ENCODE peak calls at places on chromosome X, in seven cellular contexts. U is K562, V is ovary, Y is A549, B is sigmoid colon, H is HepG2, I is H1. X is an unnamed sample.

GRCh38 chrX:108020631-108021030 is 24.2 kb upstream of the VSIG1 start:
- DNase-seq in U (peak), V (no peak), Y (no peak), B (no peak), H (no peak), I (no peak), X (no peak)

GRCh38 chrX:38220024-38220935 is at the start of gene SRPX:
- DNase-seq in U (peak), V (no peak), Y (peak), B (peak), H (no peak), I (no peak), X (peak)

GRCh38 chrX:40933132-40934078 is 151.8 kb upstream of the USP9X start:
- DNase-seq in U (peak), V (no peak), Y (no peak), B (no peak), H (no peak), I (no peak), X (no peak)

GRCh38 chrX:45596190-45596808 is 395.6 kb upstream of the DIPK2B start:
- DNase-seq in U (no peak), V (no peak), Y (no peak), B (no peak), H (no peak), I (no peak), X (no peak)

GRCh38 chrX:47215291-47215900 is 3.1 kb upstream of the CDK16 start:
- DNase-seq in U (no peak), V (no peak), Y (no peak), B (no peak), H (no peak), I (no peak), X (no peak)

GRCh38 chrX:25648790-25649189 is 489.4 kb upstream of the MAGEB18 start:
- DNase-seq in U (no peak), V (no peak), Y (no peak), B (no peak), H (no peak), I (no peak), X (no peak)

GRCh38 chrX:70043685-70044084 is 6.1 kb downstream of the AWAT2 start:
- DNase-seq in U (no peak), V (no peak), Y (no peak), B (peak), H (no peak), I (no peak), X (no peak)

GRCh38 chrX:115350696-115351408 is 61.3 kb downstream of the LUZP4 start:
- DNase-seq in U (no peak), V (no peak), Y (no peak), B (no peak), H (no peak), I (no peak), X (no peak)

GRCh38 chrX:24498181-24498580 is 33.1 kb downstream of the PDK3 start:
- DNase-seq in U (no peak), V (no peak), Y (peak), B (peak), H (peak), I (no peak), X (no peak)

GRCh38 chrX:68999351-68999750 is 165.9 kb downstream of the PJA1 start:
- DNase-seq in U (no peak), V (no peak), Y (no peak), B (no peak), H (no peak), I (no peak), X (no peak)

GRCh38 chrX:35076061-35076460 is 133.5 kb downstream of the FAM47B start:
- DNase-seq in U (no peak), V (no peak), Y (no peak), B (no peak), H (no peak), I (no peak), X (no peak)

GRCh38 chrX:118565853-118566252 is 70.2 kb downstream of the DOCK11 start:
- DNase-seq in U (no peak), V (no peak), Y (no peak), B (no peak), H (no peak), I (no peak), X (no peak)

GRCh38 chrX:154380153-154380552 is 1.1 kb downstream of the EMD start:
- DNase-seq in U (no peak), V (no peak), Y (no peak), B (peak), H (no peak), I (no peak), X (no peak)

GRCh38 chrX:101416691-101417090 is 8.7 kb downstream of the HNRNPH2 start:
- DNase-seq in U (no peak), V (no peak), Y (no peak), B (no peak), H (no peak), I (no peak), X (no peak)

GRCh38 chrX:100663651-100664050 is 19.7 kb downstream of the SRPX2 start:
- DNase-seq in U (no peak), V (no peak), Y (no peak), B (no peak), H (no peak), I (no peak), X (no peak)

GRCh38 chrX:119121341-119121740 is 6.3 kb downstream of the KIAA1210 start:
- DNase-seq in U (no peak), V (no peak), Y (no peak), B (no peak), H (no peak), I (no peak), X (no peak)

GRCh38 chrX:145817299-145817665 is 347 bp upstream of the SLITRK2 start:
- DNase-seq in U (no peak), V (no peak), Y (no peak), B (no peak), H (no peak), I (no peak), X (no peak)

GRCh38 chrX:15686818-15687685 is 22.4 kb upstream of the CLTRN start:
- DNase-seq in U (peak), V (no peak), Y (peak), B (no peak), H (peak), I (no peak), X (peak)

GRCh38 chrX:49102221-49102620 is 21.3 kb downstream of the GPKOW start:
- DNase-seq in U (no peak), V (no peak), Y (no peak), B (no peak), H (peak), I (no peak), X (no peak)

GRCh38 chrX:150269613-150270254 is 93.4 kb upstream of the MAMLD1 start:
- DNase-seq in U (no peak), V (no peak), Y (peak), B (no peak), H (peak), I (no peak), X (peak)

GRCh38 chrX:115047181-115047580 is 29.8 kb upstream of the IL13RA2 start:
- DNase-seq in U (no peak), V (no peak), Y (no peak), B (no peak), H (no peak), I (no peak), X (no peak)

GRCh38 chrX:106976416-106976815 is 23.6 kb downstream of the MORC4 start:
- DNase-seq in U (no peak), V (no peak), Y (no peak), B (no peak), H (no peak), I (no peak), X (no peak)

GRCh38 chrX:118502121-118502794 is 6.6 kb downstream of the DOCK11 start:
- DNase-seq in U (no peak), V (no peak), Y (no peak), B (no peak), H (no peak), I (no peak), X (no peak)

GRCh38 chrX:80246273-80246672 is 174.0 kb upstream of the TENT5D start:
- DNase-seq in U (no peak), V (no peak), Y (no peak), B (no peak), H (no peak), I (no peak), X (no peak)

GRCh38 chrX:139890991-139891700 is 41.7 kb downstream of the ATP11C start:
- DNase-seq in U (peak), V (no peak), Y (no peak), B (no peak), H (no peak), I (no peak), X (no peak)

GRCh38 chrX:93422693-93423092 is 250.7 kb downstream of the NAP1L3 start:
- DNase-seq in U (peak), V (no peak), Y (no peak), B (no peak), H (peak), I (peak), X (no peak)

GRCh38 chrX:154990496-154990895 is 32.0 kb downstream of the F8 start:
- DNase-seq in U (no peak), V (no peak), Y (no peak), B (no peak), H (no peak), I (no peak), X (no peak)

GRCh38 chrX:51336584-51336983 is 4.0 kb downstream of the NUDT10 start:
- DNase-seq in U (peak), V (peak), Y (peak), B (no peak), H (peak), I (no peak), X (no peak)

GRCh38 chrX:46444011-46444410 is 101.2 kb downstream of the ZNF674 start:
- DNase-seq in U (no peak), V (no peak), Y (no peak), B (no peak), H (peak), I (no peak), X (no peak)

GRCh38 chrX:70636218-70636617 is 191.6 kb downstream of the DLG3 start:
- DNase-seq in U (no peak), V (no peak), Y (no peak), B (no peak), H (no peak), I (no peak), X (no peak)

GRCh38 chrX:75076429-75076828 is 79.7 kb downstream of the ABCB7 start:
- DNase-seq in U (no peak), V (no peak), Y (no peak), B (no peak), H (no peak), I (no peak), X (no peak)

GRCh38 chrX:5142644-5143043 is 1086.0 kb downstream of the NLGN4X start:
- DNase-seq in U (no peak), V (no peak), Y (no peak), B (no peak), H (no peak), I (no peak), X (no peak)

GRCh38 chrX:85859426-85859825 is 187.9 kb downstream of the CHM start:
- DNase-seq in U (no peak), V (no peak), Y (no peak), B (no peak), H (no peak), I (no peak), X (no peak)

GRCh38 chrX:100673397-100673953 is 29.5 kb downstream of the SRPX2 start:
- DNase-seq in U (no peak), V (no peak), Y (no peak), B (no peak), H (no peak), I (no peak), X (no peak)

GRCh38 chrX:66731398-66731797 is 92.5 kb upstream of the EDA2R start:
- DNase-seq in U (peak), V (no peak), Y (peak), B (no peak), H (peak), I (no peak), X (no peak)

GRCh38 chrX:11151799-11152591 is 40.9 kb downstream of the HCCS start:
- DNase-seq in U (no peak), V (no peak), Y (no peak), B (no peak), H (no peak), I (no peak), X (no peak)

GRCh38 chrX:86133761-86134160 is 14.5 kb upstream of the DACH2 start:
- DNase-seq in U (no peak), V (no peak), Y (no peak), B (no peak), H (no peak), I (no peak), X (no peak)

GRCh38 chrX:96182366-96182765 is 502.3 kb upstream of the DIAPH2 start:
- DNase-seq in U (no peak), V (no peak), Y (no peak), B (no peak), H (peak), I (no peak), X (no peak)

GRCh38 chrX:119728487-119728886 is 29.9 kb upstream of the SOWAHD start:
- DNase-seq in U (no peak), V (no peak), Y (peak), B (no peak), H (peak), I (peak), X (no peak)

GRCh38 chrX:53262189-53262917 is 19.0 kb downstream of the IQSEC2 start:
- DNase-seq in U (no peak), V (no peak), Y (no peak), B (peak), H (no peak), I (no peak), X (no peak)
- TF ChIP-seq EP300 in U (no peak), V (no peak), Y (no peak), B (no peak), H (no peak), I (no peak), X (no peak)

GRCh38 chrX:13396887-13397286 is 77.0 kb upstream of the ATXN3L start:
- DNase-seq in U (no peak), V (no peak), Y (no peak), B (no peak), H (no peak), I (no peak), X (no peak)
- TF ChIP-seq POLR2A in U (no peak), V (no peak), Y (no peak), B (no peak), H (no peak), I (no peak), X (no peak)

GRCh38 chrX:131703646-131704045 is 159.8 kb downstream of the OR13H1 start:
- DNase-seq in U (no peak), V (peak), Y (no peak), B (no peak), H (no peak), I (no peak), X (no peak)

GRCh38 chrX:131709553-131709952 is 165.7 kb downstream of the OR13H1 start:
- DNase-seq in U (no peak), V (no peak), Y (no peak), B (no peak), H (no peak), I (no peak), X (no peak)

GRCh38 chrX:131704136-131704695 is 160.3 kb downstream of the OR13H1 start:
- DNase-seq in U (no peak), V (peak), Y (peak), B (peak), H (no peak), I (no peak), X (peak)
- TF ChIP-seq EP300 in U (no peak), V (no peak), Y (no peak), B (no peak), H (no peak), I (no peak), X (no peak)

DNA sequence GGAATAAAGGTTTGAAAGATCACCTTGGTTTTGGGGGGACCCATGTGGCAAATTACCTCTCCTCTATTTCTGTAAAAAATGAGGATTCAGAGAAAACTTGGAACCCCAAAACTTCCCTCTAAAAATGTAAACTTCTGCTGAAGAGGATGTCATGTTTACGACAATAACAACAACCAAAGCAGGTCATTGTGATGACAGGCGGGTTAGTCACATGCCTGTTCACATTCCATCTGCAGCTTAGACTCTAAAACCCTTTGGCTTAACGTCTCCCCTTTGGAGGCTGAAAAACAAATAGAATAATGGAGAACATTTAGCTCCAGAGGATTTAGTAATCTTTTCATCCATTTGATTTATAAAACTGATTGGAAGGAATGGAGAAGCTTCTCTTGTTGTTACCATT is 75.0 kb upstream of the FAM9C start:
- DNase-seq in U (no peak), V (no peak), Y (no peak), B (no peak), H (no peak), I (no peak), X (no peak)
- TF ChIP-seq POLR2A in U (no peak), V (no peak), Y (no peak), B (no peak), H (no peak), I (no peak), X (no peak)